ENCODE peak calls at places on chromosome 15, in seven cellular contexts. One of them, this sample, is unnamed.

GRCh38 chr15:72778796-72779195 is 4.8 kb downstream of the ADPGK start:
- DNase-seq in retina: no peak
- DNase-seq in breast epithelium: no peak
- DNase-seq in activated T-cell treated with anti-CD3 and anti-CD28 coated beads, Interleukin-2, amount 50 U/mL, for 4 hours: no peak
- DNase-seq in activated effector memory CD4-positive, alpha-beta T cell treated with anti-CD3 and anti-CD28 coated beads, Interleukin-2, amount 50 U/mL, for 16 hours: no peak
- DNase-seq in memory B cell: no peak
- DNase-seq in hepatocyte: no peak
- DNase-seq in this sample: no peak

GRCh38 chr15:43872416-43873020 is 45.7 kb downstream of the WDR76 start:
- DNase-seq in retina: peak
- DNase-seq in breast epithelium: no peak
- DNase-seq in activated T-cell treated with anti-CD3 and anti-CD28 coated beads, Interleukin-2, amount 50 U/mL, for 4 hours: no peak
- DNase-seq in activated effector memory CD4-positive, alpha-beta T cell treated with anti-CD3 and anti-CD28 coated beads, Interleukin-2, amount 50 U/mL, for 16 hours: no peak
- DNase-seq in memory B cell: no peak
- DNase-seq in hepatocyte: peak
- DNase-seq in this sample: peak

GRCh38 chr15:66883322-66883911 is 181.4 kb downstream of the SMAD6 start:
- DNase-seq in retina: peak
- DNase-seq in breast epithelium: peak
- DNase-seq in activated T-cell treated with anti-CD3 and anti-CD28 coated beads, Interleukin-2, amount 50 U/mL, for 4 hours: no peak
- DNase-seq in activated effector memory CD4-positive, alpha-beta T cell treated with anti-CD3 and anti-CD28 coated beads, Interleukin-2, amount 50 U/mL, for 16 hours: peak
- DNase-seq in memory B cell: no peak
- DNase-seq in hepatocyte: peak
- DNase-seq in this sample: peak

GRCh38 chr15:70283511-70283910 is 185.8 kb upstream of the TLE3 start:
- DNase-seq in retina: no peak
- DNase-seq in breast epithelium: peak
- DNase-seq in activated T-cell treated with anti-CD3 and anti-CD28 coated beads, Interleukin-2, amount 50 U/mL, for 4 hours: no peak
- DNase-seq in activated effector memory CD4-positive, alpha-beta T cell treated with anti-CD3 and anti-CD28 coated beads, Interleukin-2, amount 50 U/mL, for 16 hours: no peak
- DNase-seq in memory B cell: no peak
- DNase-seq in hepatocyte: no peak
- DNase-seq in this sample: no peak

GRCh38 chr15:38564557-38565286 is at the start of gene RASGRP1:
- DNase-seq in retina: peak
- DNase-seq in breast epithelium: no peak
- DNase-seq in activated T-cell treated with anti-CD3 and anti-CD28 coated beads, Interleukin-2, amount 50 U/mL, for 4 hours: peak
- DNase-seq in activated effector memory CD4-positive, alpha-beta T cell treated with anti-CD3 and anti-CD28 coated beads, Interleukin-2, amount 50 U/mL, for 16 hours: peak
- DNase-seq in memory B cell: peak
- DNase-seq in hepatocyte: peak
- DNase-seq in this sample: peak

GRCh38 chr15:83106994-83107840 is at the start of gene TM6SF1:
- DNase-seq in retina: peak
- DNase-seq in breast epithelium: no peak
- DNase-seq in activated T-cell treated with anti-CD3 and anti-CD28 coated beads, Interleukin-2, amount 50 U/mL, for 4 hours: no peak
- DNase-seq in activated effector memory CD4-positive, alpha-beta T cell treated with anti-CD3 and anti-CD28 coated beads, Interleukin-2, amount 50 U/mL, for 16 hours: no peak
- DNase-seq in memory B cell: peak
- DNase-seq in hepatocyte: peak
- DNase-seq in this sample: peak

GRCh38 chr15:90644946-90645725 is 72.0 kb upstream of the BLM start:
- DNase-seq in retina: no peak
- DNase-seq in breast epithelium: no peak
- DNase-seq in activated T-cell treated with anti-CD3 and anti-CD28 coated beads, Interleukin-2, amount 50 U/mL, for 4 hours: no peak
- DNase-seq in activated effector memory CD4-positive, alpha-beta T cell treated with anti-CD3 and anti-CD28 coated beads, Interleukin-2, amount 50 U/mL, for 16 hours: peak
- DNase-seq in memory B cell: no peak
- DNase-seq in hepatocyte: no peak
- DNase-seq in this sample: no peak

GRCh38 chr15:29778382-29778781 is 43.9 kb downstream of the TJP1 start:
- DNase-seq in retina: no peak
- DNase-seq in breast epithelium: no peak
- DNase-seq in activated T-cell treated with anti-CD3 and anti-CD28 coated beads, Interleukin-2, amount 50 U/mL, for 4 hours: no peak
- DNase-seq in activated effector memory CD4-positive, alpha-beta T cell treated with anti-CD3 and anti-CD28 coated beads, Interleukin-2, amount 50 U/mL, for 16 hours: no peak
- DNase-seq in memory B cell: no peak
- DNase-seq in hepatocyte: no peak
- DNase-seq in this sample: no peak

GRCh38 chr15:80518522-80518921 is 114.3 kb downstream of the ARNT2 start:
- DNase-seq in retina: no peak
- DNase-seq in breast epithelium: no peak
- DNase-seq in activated T-cell treated with anti-CD3 and anti-CD28 coated beads, Interleukin-2, amount 50 U/mL, for 4 hours: no peak
- DNase-seq in activated effector memory CD4-positive, alpha-beta T cell treated with anti-CD3 and anti-CD28 coated beads, Interleukin-2, amount 50 U/mL, for 16 hours: no peak
- DNase-seq in memory B cell: no peak
- DNase-seq in hepatocyte: no peak
- DNase-seq in this sample: no peak

GRCh38 chr15:42348083-42348482 is 11.2 kb upstream of the CAPN3 start:
- DNase-seq in retina: no peak
- DNase-seq in breast epithelium: no peak
- DNase-seq in activated T-cell treated with anti-CD3 and anti-CD28 coated beads, Interleukin-2, amount 50 U/mL, for 4 hours: no peak
- DNase-seq in activated effector memory CD4-positive, alpha-beta T cell treated with anti-CD3 and anti-CD28 coated beads, Interleukin-2, amount 50 U/mL, for 16 hours: no peak
- DNase-seq in memory B cell: no peak
- DNase-seq in hepatocyte: no peak
- DNase-seq in this sample: peak

GRCh38 chr15:43498988-43499387 is 6.0 kb upstream of the TP53BP1 start:
- DNase-seq in retina: no peak
- DNase-seq in breast epithelium: no peak
- DNase-seq in activated T-cell treated with anti-CD3 and anti-CD28 coated beads, Interleukin-2, amount 50 U/mL, for 4 hours: no peak
- DNase-seq in activated effector memory CD4-positive, alpha-beta T cell treated with anti-CD3 and anti-CD28 coated beads, Interleukin-2, amount 50 U/mL, for 16 hours: no peak
- DNase-seq in memory B cell: no peak
- DNase-seq in hepatocyte: no peak
- DNase-seq in this sample: no peak

This sample was measured in trophoblast cell.